ENCODE peak calls at places on chromosomes 11 and 22, in six cellular contexts. One of them, this sample, is unnamed.

GRCh38 chr11:91820709-91821108 is 403.9 kb upstream of the FAT3 start:
- DNase-seq in GM03348: no peak
- DNase-seq in EL: no peak
- DNase-seq in anterior cingulate cortex: no peak
- DNase-seq in T1000: no peak
- DNase-seq in IMR-90: no peak
- DNase-seq in this sample: no peak

GRCh38 chr11:46826310-46827044 is 19.6 kb downstream of the CKAP5 start:
- DNase-seq in GM03348: peak
- DNase-seq in EL: peak
- DNase-seq in anterior cingulate cortex: peak
- DNase-seq in T1000: peak
- DNase-seq in IMR-90: peak
- DNase-seq in this sample: peak

GRCh38 chr22:46652930-46653331 is 32.7 kb downstream of the GRAMD4 start:
- DNase-seq in GM03348: no peak
- DNase-seq in EL: no peak
- DNase-seq in anterior cingulate cortex: no peak
- DNase-seq in T1000: no peak
- DNase-seq in IMR-90: peak
- DNase-seq in this sample: no peak

GRCh38 chr11:96331556-96332168 is 11.3 kb downstream of the MAML2 start:
- DNase-seq in GM03348: no peak
- DNase-seq in EL: no peak
- DNase-seq in anterior cingulate cortex: no peak
- DNase-seq in T1000: no peak
- DNase-seq in IMR-90: no peak
- DNase-seq in this sample: no peak

GRCh38 chr11:66068154-66068821 is 1.8 kb upstream of the PACS1 start:
- DNase-seq in GM03348: peak
- DNase-seq in EL: peak
- DNase-seq in anterior cingulate cortex: peak
- DNase-seq in T1000: peak
- DNase-seq in IMR-90: peak
- DNase-seq in this sample: peak

GRCh38 chr11:77127969-77128691 is at the start of gene MYO7A:
- DNase-seq in GM03348: peak
- DNase-seq in EL: peak
- DNase-seq in anterior cingulate cortex: peak
- DNase-seq in T1000: no peak
- DNase-seq in IMR-90: peak
- DNase-seq in this sample: peak

GRCh38 chr22:22076937-22077703 is 94.5 kb upstream of the TOP3B start:
- DNase-seq in GM03348: no peak
- DNase-seq in EL: peak
- DNase-seq in anterior cingulate cortex: no peak
- DNase-seq in T1000: no peak
- DNase-seq in IMR-90: peak
- DNase-seq in this sample: peak

GRCh38 chr11:36550385-36551115 is 17.3 kb upstream of the RAG1 start:
- DNase-seq in GM03348: no peak
- DNase-seq in EL: no peak
- DNase-seq in anterior cingulate cortex: no peak
- DNase-seq in T1000: no peak
- DNase-seq in IMR-90: no peak
- DNase-seq in this sample: no peak

GRCh38 chr11:47003180-47003877 is 66.8 kb downstream of the CSTPP1 start:
- DNase-seq in GM03348: no peak
- DNase-seq in EL: no peak
- DNase-seq in anterior cingulate cortex: no peak
- DNase-seq in T1000: no peak
- DNase-seq in IMR-90: no peak
- DNase-seq in this sample: peak

GRCh38 chr22:30822216-30823014 is 127.7 kb downstream of the OSBP2 start:
- DNase-seq in GM03348: peak
- DNase-seq in EL: no peak
- DNase-seq in anterior cingulate cortex: peak
- DNase-seq in T1000: no peak
- DNase-seq in IMR-90: no peak
- DNase-seq in this sample: peak

This sample was measured in head of caudate nucleus.